ENCODE peak calls at places on chromosomes 3 and 15, in ten cellular contexts. J is Caco-2, G is H7, V is bronchial epithelial cell, F is HL-60, K is AG04450, O is psoas muscle, B is uterus, C is brain microvascular endothelial cell, Z is heart right ventricle. U is an unnamed sample.
A peak's percentile ranks its signal among the peaks of the same experiment; 100 is the strongest.

GRCh38 chr3:58120075-58120812 is 90.5 kb downstream of the DNASE1L3 start:
- DNase-seq in C (no peak), K (no peak), F (peak; percentile 60), B (no peak), G (no peak), Z (no peak), J (no peak), V (no peak), O (no peak), U (no peak)

GRCh38 chr3:118501152-118501551 is 533.5 kb downstream of the IGSF11 start:
- DNase-seq in G (peak; percentile 18), J (peak; percentile 14), Z (peak; percentile 35), C (no peak), B (peak; percentile 17), V (peak; percentile 33), O (no peak), K (no peak), F (no peak), U (peak; percentile 70)

GRCh38 chr3:11907667-11908660 is 61.3 kb upstream of the TAMM41 start:
- DNase-seq in G (no peak), J (no peak), B (no peak), K (no peak), C (no peak), F (no peak), Z (no peak), V (no peak), O (no peak), U (no peak)

GRCh38 chr3:111768571-111769100 is 90.4 kb upstream of the PHLDB2 start:
- DNase-seq in Z (no peak), C (peak; percentile 96), K (peak; percentile 43), V (peak; percentile 98), F (no peak), B (no peak), O (no peak), J (no peak), G (no peak), U (peak; percentile 98)

GRCh38 chr3:59127071-59127470 is 77.2 kb upstream of the CFAP20DC start:
- DNase-seq in J (no peak), V (peak; percentile 56), G (no peak), Z (no peak), F (no peak), K (peak; percentile 29), B (no peak), C (peak; percentile 85), O (no peak), U (peak; percentile 58)

GRCh38 chr15:36961956-36962355 is 138.4 kb downstream of the MEIS2 start:
- DNase-seq in J (no peak), C (no peak), K (no peak), G (no peak), F (no peak), O (no peak), B (no peak), V (no peak), Z (no peak), U (no peak)

GRCh38 chr3:29427266-29428103 is 146.6 kb downstream of the RBMS3 start:
- DNase-seq in F (no peak), V (no peak), C (no peak), B (no peak), G (no peak), Z (peak; percentile 15), J (no peak), O (no peak), K (no peak), U (peak; percentile 41)

GRCh38 chr15:69342460-69343076 is 43.9 kb downstream of the PAQR5 start:
- DNase-seq in G (no peak), O (no peak), B (no peak), C (no peak), V (no peak), J (no peak), F (no peak), K (no peak), Z (no peak), U (no peak)

GRCh38 chr15:42491540-42492225 is 742 bp upstream of the ZNF106 start:
- DNase-seq in K (peak; percentile 38), G (no peak), B (no peak), V (peak; percentile 80), C (peak; percentile 50), J (peak; percentile 24), O (no peak), F (no peak), Z (no peak), U (no peak)

GRCh38 chr3:115239717-115240116 is 92.6 kb upstream of the ZBTB20 start:
- DNase-seq in O (peak; percentile 53), F (no peak), B (peak; percentile 52), Z (peak; percentile 13), J (no peak), G (no peak), C (peak; percentile 99), V (peak; percentile 98), K (peak; percentile 86), U (peak; percentile 84)

GRCh38 chr3:49006591-49007067 is 562 bp upstream of the WDR6 start:
- DNase-seq in O (peak; percentile 72), Z (peak; percentile 44), C (no peak), F (no peak), K (no peak), G (no peak), V (no peak), J (no peak), B (peak; percentile 70), U (no peak)

GRCh38 chr15:29105151-29105785 is 164.4 kb downstream of the NSMCE3 start:
- DNase-seq in Z (no peak), B (no peak), K (no peak), C (no peak), O (peak; percentile 32), G (no peak), J (no peak), F (no peak), V (no peak), U (no peak)

GRCh38 chr3:185932213-185932612 is 5.6 kb downstream of the TRA2B start:
- DNase-seq in F (no peak), G (no peak), J (no peak), V (no peak), O (no peak), B (no peak), Z (no peak), C (no peak), K (no peak), U (no peak)

DNA sequence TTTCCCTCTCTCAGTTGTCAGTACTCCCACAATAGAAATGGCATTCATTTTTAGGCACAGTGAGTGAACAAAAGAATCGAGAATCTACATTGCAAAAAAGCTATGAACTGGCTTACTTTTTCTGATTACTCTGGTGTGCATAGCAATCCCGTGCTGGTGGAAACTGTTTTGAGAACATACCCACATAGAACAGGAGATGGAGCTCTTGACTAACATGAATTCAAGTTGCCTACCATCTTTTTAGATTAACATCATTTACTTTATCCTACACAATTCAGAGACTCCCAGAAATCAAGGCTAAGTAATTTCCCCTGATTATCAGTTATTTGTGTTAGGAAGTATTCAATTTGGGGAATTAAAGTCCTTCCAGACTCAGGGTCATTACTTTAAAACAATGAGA is 326.6 kb downstream of the ARPP21 start:
- DNase-seq in Z (no peak), O (no peak), B (no peak), F (no peak), C (peak; percentile 60), J (peak; percentile 13), K (peak; percentile 1), V (peak; percentile 38), G (peak; percentile 11), U (no peak)
- H3K4me3 ChIP-seq in Z (no peak overlapping the region), O (no peak overlapping the region), B (no peak overlapping the region), F (no peak overlapping the region), C (no peak overlapping the region), J (no peak overlapping the region), K (no peak overlapping the region), V (no peak overlapping the region), G (no peak overlapping the region), U (no peak overlapping the region)

DNA sequence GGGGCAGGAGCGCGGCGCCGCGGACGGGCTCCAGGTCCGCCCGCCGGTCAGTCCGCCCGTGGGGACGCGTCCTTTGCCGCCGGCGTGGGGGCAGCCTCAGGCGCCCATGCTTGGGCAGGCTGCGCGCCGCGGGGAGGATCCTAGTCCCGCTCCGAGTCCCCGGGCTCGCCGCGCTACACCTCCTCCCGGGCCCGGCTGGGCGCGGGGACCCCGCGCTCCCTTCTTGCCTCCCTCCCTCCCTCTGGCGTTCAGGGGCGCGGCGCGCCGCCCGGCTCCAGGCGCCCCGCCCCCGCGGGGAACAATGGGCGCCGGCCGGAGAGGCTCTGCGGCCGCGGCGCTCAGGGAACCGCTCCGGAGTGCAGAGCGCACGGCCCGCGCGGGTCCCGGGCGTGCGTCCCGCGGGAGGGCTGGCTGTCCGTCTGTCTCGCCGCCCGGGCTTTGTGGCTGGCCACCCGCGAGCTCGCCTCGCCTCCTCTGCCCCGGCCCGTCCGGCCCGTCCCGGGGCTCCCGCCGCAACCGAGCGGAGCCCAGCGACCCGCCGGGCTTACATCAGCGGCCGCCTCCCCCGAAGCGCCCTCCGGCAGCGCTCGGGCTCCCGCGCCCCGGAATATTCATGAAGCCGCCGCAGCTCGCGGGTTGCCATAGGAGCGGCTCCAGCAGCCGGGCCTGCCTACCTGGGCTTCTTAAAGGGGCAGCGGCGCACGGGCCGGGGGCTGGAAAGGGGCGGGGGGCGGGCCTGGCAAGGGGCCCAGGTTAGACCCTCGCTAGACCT is at the start of gene HCN4:
- DNase-seq in Z (peak; percentile 48), V (no peak), O (no peak), F (no peak), C (no peak), J (peak; percentile 17), G (peak; percentile 98), B (no peak), K (no peak), U (peak; percentile 13)
- H3K27me3 ChIP-seq in Z (peaks cover 69% of the 10 kb centered on the region), V (peaks cover 46% of the 10 kb centered on the region), O (no peaks in the 10 kb centered on the region), F (peaks cover 40% of the 10 kb centered on the region), C (peaks cover 66% of the 10 kb centered on the region), J (no peaks in the 10 kb centered on the region), G (peaks cover 40% of the 10 kb centered on the region), B (no peaks in the 10 kb centered on the region), K (peaks cover 56% of the 10 kb centered on the region), U (peaks cover 38% of the 10 kb centered on the region)

DNA sequence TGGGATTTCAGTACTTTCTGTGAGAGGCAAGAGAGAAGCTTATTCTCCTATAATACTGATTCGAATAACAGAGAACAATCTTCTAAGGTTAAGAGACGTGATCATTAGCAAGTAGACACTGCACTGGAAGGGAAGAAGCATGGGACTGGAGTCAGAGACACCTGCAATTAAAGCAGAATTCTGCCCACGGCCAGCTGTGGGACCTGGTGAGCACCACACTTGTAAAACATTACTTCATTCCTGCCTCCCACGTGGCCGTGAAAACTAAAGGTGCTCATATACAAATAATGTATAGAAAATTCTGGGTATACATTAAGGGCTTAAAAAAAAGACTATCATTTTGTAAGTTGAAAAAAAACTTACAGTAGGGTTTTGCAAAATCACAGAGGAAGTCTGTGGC is 2.0 kb downstream of the TM2D3 start:
- DNase-seq in B (no peak), V (no peak), F (no peak), O (no peak), K (no peak), Z (no peak), J (no peak), G (no peak), C (no peak), U (no peak)
- H3K4me3 ChIP-seq in B (no peak overlapping the region), V (no peak overlapping the region), F (no peak overlapping the region), O (peak overlapping the region; percentile 76), K (no peak overlapping the region), Z (no peak overlapping the region), J (no peak overlapping the region), G (no peak overlapping the region), C (no peak overlapping the region), U (peak overlapping the region; percentile 66)

DNA sequence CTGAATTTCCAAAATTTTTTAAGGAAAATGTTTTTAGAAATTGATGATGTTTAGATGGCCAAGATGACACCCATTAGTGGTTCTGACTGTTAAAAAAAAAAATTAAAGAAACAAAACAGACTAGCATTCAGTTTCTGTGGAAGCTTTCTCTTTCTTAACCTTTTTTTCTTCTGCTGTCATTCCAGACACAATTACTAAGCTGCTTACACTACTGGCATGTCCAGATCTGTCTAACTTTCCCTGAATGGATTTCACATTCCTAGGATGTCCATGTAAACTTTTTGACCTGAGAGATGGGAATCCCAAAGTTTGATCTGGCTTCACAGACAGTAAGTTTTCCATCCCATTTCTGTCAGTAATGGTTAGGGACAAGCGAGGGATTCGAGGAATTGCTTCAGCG is 10.3 kb upstream of the MTMR10 start:
- DNase-seq in J (no peak), B (no peak), K (no peak), Z (no peak), O (no peak), V (peak; percentile 87), G (no peak), C (no peak), F (no peak), U (no peak)
- H3K27me3 ChIP-seq in J (no peaks in the 10 kb centered on the region), B (no peaks in the 10 kb centered on the region), K (peaks cover 4% of the 10 kb centered on the region), Z (no peaks in the 10 kb centered on the region), O (no peaks in the 10 kb centered on the region), V (no peaks in the 10 kb centered on the region), G (no peaks in the 10 kb centered on the region), C (no peaks in the 10 kb centered on the region), F (no peaks in the 10 kb centered on the region), U (no peaks in the 10 kb centered on the region)